ENCODE peak calls at places on chromosomes 3 and 15, in nine cellular contexts. Y, L, D, B, F, Z, R, U and N are unnamed samples.
A peak's percentile ranks its signal among the peaks of the same experiment; 100 is the strongest.

GRCh38 chr3:42013652-42014442 is 51.9 kb upstream of the ULK4 start:
- DNase-seq in R (peak; percentile 21), Z (peak; percentile 45), U (peak; percentile 2), Y (no peak), L (no peak), B (no peak), D (peak; percentile 28), F (peak; percentile 11), N (no peak)

GRCh38 chr3:16290007-16290826 is 25.2 kb downstream of the OXNAD1 start:
- DNase-seq in D (peak; percentile 47), U (peak; percentile 35), R (peak; percentile 51), B (peak; percentile 41), F (peak; percentile 73), Z (peak; percentile 36), L (no peak), Y (no peak), N (peak; percentile 40)

GRCh38 chr15:91780387-91780786 is 73.1 kb upstream of the SLCO3A1 start:
- DNase-seq in R (no peak), Z (no peak), F (no peak), B (no peak), D (no peak), U (no peak), L (no peak), Y (no peak), N (no peak)

GRCh38 chr3:193903976-193904375 is 232.0 kb upstream of the HES1 start:
- DNase-seq in L (no peak), Y (no peak), B (no peak), D (no peak), U (no peak), F (no peak), Z (no peak), R (no peak), N (no peak)

GRCh38 chr3:115693868-115694267 is 70.6 kb downstream of the GAP43 start:
- DNase-seq in B (no peak), L (peak; percentile 37), D (peak; percentile 29), U (no peak), R (no peak), Z (no peak), Y (no peak), F (no peak), N (no peak)

GRCh38 chr3:25292604-25293003 is 135.5 kb upstream of the RARB start:
- DNase-seq in L (no peak), Z (no peak), Y (no peak), F (no peak), D (no peak), B (no peak), R (no peak), U (no peak), N (no peak)

GRCh38 chr15:98658831-98659699 is 10.7 kb downstream of the IGF1R start:
- DNase-seq in B (peak; percentile 48), L (no peak), Z (no peak), R (peak; percentile 85), F (peak; percentile 74), U (peak; percentile 15), Y (no peak), D (peak; percentile 49), N (no peak)

GRCh38 chr15:90316139-90316538 is 35.9 kb upstream of the ZNF774 start:
- DNase-seq in Y (no peak), L (no peak), R (peak; percentile 70), Z (no peak), D (no peak), B (no peak), F (peak; percentile 35), U (no peak), N (no peak)

GRCh38 chr15:70566989-70567388 is 196.4 kb downstream of the UACA start:
- DNase-seq in U (no peak), Y (no peak), B (no peak), L (no peak), D (no peak), R (no peak), Z (no peak), F (no peak), N (no peak)

GRCh38 chr3:34367521-34367920 is 569.1 kb downstream of the PDCD6IP start:
- DNase-seq in F (no peak), Z (no peak), B (no peak), L (no peak), D (no peak), Y (no peak), U (no peak), R (no peak), N (no peak)

GRCh38 chr3:122496529-122496928 is 18.2 kb downstream of the KPNA1 start:
- DNase-seq in F (no peak), Z (no peak), L (no peak), Y (no peak), R (no peak), D (no peak), U (no peak), B (no peak), N (no peak)

GRCh38 chr3:168455814-168456213 is 360.1 kb upstream of the GOLIM4 start:
- DNase-seq in U (no peak), D (no peak), Y (no peak), Z (no peak), L (no peak), F (no peak), R (no peak), B (no peak), N (no peak)

GRCh38 chr3:184008161-184008560 is 9.5 kb downstream of the ABCC5 start:
- DNase-seq in U (no peak), Y (no peak), B (no peak), R (no peak), F (peak; percentile 47), D (no peak), L (no peak), Z (no peak), N (no peak)

GRCh38 chr3:33360136-33360825 is 79.9 kb downstream of the UBP1 start:
- DNase-seq in Y (peak; percentile 59), D (no peak), B (no peak), L (no peak), R (peak; percentile 67), U (no peak), F (peak; percentile 95), Z (no peak), N (no peak)

GRCh38 chr3:88369767-88370166 is 220.0 kb downstream of the C3orf38 start:
- DNase-seq in D (no peak), F (no peak), R (no peak), B (no peak), Y (no peak), L (no peak), Z (no peak), U (no peak), N (no peak)

GRCh38 chr3:48962340-48962739 is 27.7 kb upstream of the P4HTM start:
- DNase-seq in D (no peak), B (no peak), R (no peak), F (no peak), L (no peak), Y (no peak), Z (no peak), U (no peak), N (no peak)

GRCh38 chr3:185253645-185254410 is at the start of gene EHHADH:
- DNase-seq in L (no peak), F (peak; percentile 83), Y (no peak), R (peak; percentile 49), B (peak; percentile 68), U (peak; percentile 25), Z (peak; percentile 66), D (peak; percentile 37), N (peak; percentile 59)

GRCh38 chr3:134037168-134037567 is 7.4 kb upstream of the SLCO2A1 start:
- DNase-seq in U (no peak), Z (no peak), R (no peak), B (no peak), Y (no peak), F (no peak), D (no peak), L (no peak), N (no peak)